ENCODE peak calls at places on chromosome 20, in six cellular contexts. S is psoas muscle; N is stimulated activated CD4-positive, alpha-beta T cell treated with anti-CD3 and anti-CD28 coated beads, Interleukin-15, amount 100 ng/mL, for 1 hour; J is nephron progenitor cell; X is NCI-H524 treated with DMSO at 0.1 percent for 48 hours; W is cardiac fibroblast. T is an unnamed sample.

GRCh38 chr20:28562510-28562898 is 2695.0 kb upstream of the DEFB115 start:
- DNase-seq in W (peak), S (no peak), X (no peak), N (no peak), J (no peak), T (peak)

GRCh38 chr20:50613438-50614169 is 77.7 kb downstream of the RIPOR3 start:
- DNase-seq in W (no peak), J (no peak), S (no peak), N (no peak), X (no peak), T (no peak)

GRCh38 chr20:39165099-39165498 is 203.0 kb downstream of the DHX35 start:
- DNase-seq in S (no peak), W (no peak), J (no peak), N (no peak), X (no peak), T (no peak)

GRCh38 chr20:63118303-63118670 is 97.6 kb downstream of the YTHDF1 start:
- DNase-seq in X (no peak), W (no peak), N (no peak), J (no peak), S (no peak), T (no peak)

GRCh38 chr20:24703284-24703610 is 233.8 kb downstream of the SYNDIG1 start:
- DNase-seq in N (no peak), W (no peak), S (no peak), X (no peak), J (no peak), T (no peak)

GRCh38 chr20:45329497-45330319 is 18.5 kb downstream of the SDC4 start:
- DNase-seq in W (no peak), S (peak), N (no peak), J (no peak), X (no peak), T (no peak)

GRCh38 chr20:44022464-44022863 is 107.8 kb downstream of the TOX2 start:
- DNase-seq in N (no peak), W (no peak), S (no peak), X (no peak), J (no peak), T (no peak)

GRCh38 chr20:7291319-7291943 is 523.9 kb downstream of the BMP2 start:
- DNase-seq in W (no peak), J (no peak), N (no peak), S (no peak), X (no peak), T (no peak)

GRCh38 chr20:10508060-10508459 is 73.0 kb downstream of the SLX4IP start:
- DNase-seq in J (no peak), W (peak), N (no peak), S (no peak), X (no peak), T (no peak)

GRCh38 chr20:63856111-63856511 is 5.2 kb upstream of the ABHD16B start:
- DNase-seq in X (no peak), W (no peak), N (no peak), S (no peak), J (peak), T (no peak)

GRCh38 chr20:21182832-21183563 is 57.1 kb downstream of the KIZ start:
- DNase-seq in J (no peak), S (no peak), W (peak), X (no peak), N (no peak), T (peak)

GRCh38 chr20:36866164-36866563 is 9.8 kb upstream of the TLDC2 start:
- DNase-seq in S (no peak), N (no peak), J (no peak), X (no peak), W (no peak), T (no peak)

GRCh38 chr20:61608275-61609085 is 356.4 kb downstream of the CDH4 start:
- DNase-seq in S (no peak), N (no peak), J (peak), X (no peak), W (no peak), T (peak)

GRCh38 chr20:40741507-40742106 is 52.6 kb upstream of the MAFB start:
- DNase-seq in S (no peak), J (peak), W (peak), N (no peak), X (no peak), T (peak)

GRCh38 chr20:3082306-3082951 is 2.1 kb downstream of the AVP start:
- DNase-seq in N (no peak), J (peak), X (no peak), W (no peak), S (no peak), T (no peak)

GRCh38 chr20:33576432-33576883 is 85.7 kb upstream of the C20orf144 start:
- DNase-seq in J (no peak), N (no peak), W (no peak), X (peak), S (no peak), T (no peak)

GRCh38 chr20:62025832-62026563 is 39.7 kb downstream of the TAF4 start:
- DNase-seq in X (no peak), W (peak), J (no peak), S (peak), N (no peak), T (no peak)

GRCh38 chr20:7858851-7859250 is 81.4 kb downstream of the HAO1 start:
- DNase-seq in S (no peak), W (no peak), N (no peak), X (no peak), J (no peak), T (no peak)

GRCh38 chr20:3042621-3043020 is 801 bp upstream of the GNRH2 start:
- DNase-seq in N (no peak), J (peak), W (no peak), X (no peak), S (peak), T (no peak)

T was measured in NCI-H460.